ENCODE peak calls at places on chromosomes 5 and 9, in eight cellular contexts. N, E, Z, G, P, R, M and H are unnamed samples.

GRCh38 chr5:173602423-173602822 is 14.0 kb downstream of the BOD1 start:
- DNase-seq in R (peak), M (peak), N (peak), Z (no peak), E (no peak), G (peak), P (no peak), H (peak)

GRCh38 chr5:77143998-77144836 is 57.1 kb upstream of the ZBED3 start:
- DNase-seq in M (peak), N (peak), G (peak), R (peak), E (peak), P (peak), Z (peak), H (peak)

GRCh38 chr9:19154135-19154612 is 26.9 kb upstream of the PLIN2 start:
- DNase-seq in Z (no peak), E (peak), R (peak), G (no peak), M (peak), P (no peak), N (peak), H (peak)

GRCh38 chr9:14315754-14316573 is 2.0 kb upstream of the NFIB start:
- DNase-seq in R (no peak), N (no peak), M (peak), Z (peak), E (no peak), G (no peak), P (no peak), H (peak)

GRCh38 chr5:124866355-124867063 is 120.1 kb upstream of the ZNF608 start:
- DNase-seq in M (peak), N (peak), Z (peak), E (no peak), R (peak), P (no peak), G (no peak), H (no peak)

GRCh38 chr9:130160862-130161470 is 11.2 kb upstream of the NCS1 start:
- DNase-seq in P (no peak), Z (no peak), M (no peak), E (no peak), G (no peak), R (no peak), N (no peak), H (no peak)

GRCh38 chr5:79107020-79107796 is 4.4 kb upstream of the BHMT start:
- DNase-seq in R (peak), G (no peak), E (no peak), N (no peak), M (peak), P (no peak), Z (no peak), H (peak)

GRCh38 chr5:59065551-59065950 is 482.7 kb downstream of the RAB3C start:
- DNase-seq in N (peak), M (no peak), G (peak), R (peak), Z (no peak), P (no peak), E (no peak), H (no peak)

GRCh38 chr5:168047669-168048111 is 243.8 kb upstream of the WWC1 start:
- DNase-seq in P (no peak), E (no peak), G (no peak), R (peak), N (no peak), M (peak), Z (no peak), H (peak)

GRCh38 chr9:121935744-121936143 is 157.4 kb downstream of the TTLL11 start:
- DNase-seq in R (no peak), M (peak), P (no peak), Z (no peak), N (no peak), E (no peak), G (no peak), H (no peak)

GRCh38 chr5:59773286-59773685 is 120.2 kb downstream of the PDE4D start:
- DNase-seq in G (no peak), Z (no peak), P (no peak), E (no peak), R (peak), N (no peak), M (peak), H (peak)

GRCh38 chr5:71533142-71533541 is 54.0 kb upstream of the MCCC2 start:
- DNase-seq in R (no peak), P (no peak), M (no peak), Z (no peak), N (peak), E (no peak), G (peak), H (peak)